ENCODE peak calls at places on chromosome 9, in nine cellular contexts. One of them, this sample, is unnamed.
A peak's percentile ranks its signal among the peaks of the same experiment; 100 is the strongest.

GRCh38 chr9:438961-439768 is 224.5 kb downstream of the DOCK8 start:
- DNase-seq in psoas muscle: peak; percentile 60
- DNase-seq in left ventricle myocardium inferior: peak; percentile 40
- DNase-seq in adipocyte: peak; percentile 47
- DNase-seq in suprapubic skin: peak; percentile 78
- DNase-seq in transverse colon: no peak
- DNase-seq in tibial nerve: peak; percentile 18
- DNase-seq in keratinocyte: no peak
- DNase-seq in lower lobe of right lung: no peak
- DNase-seq in this sample: no peak

GRCh38 chr9:15246243-15246642 is 60.8 kb downstream of the TTC39B start:
- DNase-seq in psoas muscle: no peak
- DNase-seq in left ventricle myocardium inferior: no peak
- DNase-seq in adipocyte: no peak
- DNase-seq in suprapubic skin: no peak
- DNase-seq in transverse colon: no peak
- DNase-seq in tibial nerve: no peak
- DNase-seq in keratinocyte: no peak
- DNase-seq in lower lobe of right lung: no peak
- DNase-seq in this sample: no peak

GRCh38 chr9:132241840-132242620 is 80.2 kb downstream of the NTNG2 start:
- DNase-seq in psoas muscle: peak; percentile 54
- DNase-seq in left ventricle myocardium inferior: peak; percentile 41
- DNase-seq in adipocyte: no peak
- DNase-seq in suprapubic skin: no peak
- DNase-seq in transverse colon: peak; percentile 52
- DNase-seq in tibial nerve: no peak
- DNase-seq in keratinocyte: no peak
- DNase-seq in lower lobe of right lung: peak; percentile 73
- DNase-seq in this sample: no peak

GRCh38 chr9:4061717-4062116 is 238.2 kb downstream of the GLIS3 start:
- DNase-seq in psoas muscle: no peak
- DNase-seq in left ventricle myocardium inferior: no peak
- DNase-seq in adipocyte: no peak
- DNase-seq in suprapubic skin: no peak
- DNase-seq in transverse colon: no peak
- DNase-seq in tibial nerve: no peak
- DNase-seq in keratinocyte: no peak
- DNase-seq in lower lobe of right lung: no peak
- DNase-seq in this sample: no peak

GRCh38 chr9:134690301-134690751 is 48.7 kb downstream of the COL5A1 start:
- DNase-seq in psoas muscle: no peak
- DNase-seq in left ventricle myocardium inferior: no peak
- DNase-seq in adipocyte: no peak
- DNase-seq in suprapubic skin: no peak
- DNase-seq in transverse colon: no peak
- DNase-seq in tibial nerve: no peak
- DNase-seq in keratinocyte: no peak
- DNase-seq in lower lobe of right lung: no peak
- DNase-seq in this sample: no peak

GRCh38 chr9:81650836-81651545 is 38.4 kb downstream of the TLE1 start:
- DNase-seq in psoas muscle: no peak
- DNase-seq in left ventricle myocardium inferior: no peak
- DNase-seq in adipocyte: no peak
- DNase-seq in suprapubic skin: no peak
- DNase-seq in transverse colon: no peak
- DNase-seq in tibial nerve: no peak
- DNase-seq in keratinocyte: no peak
- DNase-seq in lower lobe of right lung: no peak
- DNase-seq in this sample: no peak

GRCh38 chr9:91036826-91037510 is 235.3 kb downstream of the SYK start:
- DNase-seq in psoas muscle: peak; percentile 88
- DNase-seq in left ventricle myocardium inferior: peak; percentile 75
- DNase-seq in adipocyte: peak; percentile 82
- DNase-seq in suprapubic skin: peak; percentile 91
- DNase-seq in transverse colon: peak; percentile 79
- DNase-seq in tibial nerve: peak; percentile 77
- DNase-seq in keratinocyte: no peak
- DNase-seq in lower lobe of right lung: peak; percentile 84
- DNase-seq in this sample: peak; percentile 86

GRCh38 chr9:101311759-101312420 is 72.9 kb downstream of the BAAT start:
- DNase-seq in psoas muscle: no peak
- DNase-seq in left ventricle myocardium inferior: no peak
- DNase-seq in adipocyte: peak; percentile 95
- DNase-seq in suprapubic skin: no peak
- DNase-seq in transverse colon: no peak
- DNase-seq in tibial nerve: no peak
- DNase-seq in keratinocyte: peak; percentile 33
- DNase-seq in lower lobe of right lung: no peak
- DNase-seq in this sample: peak; percentile 48

GRCh38 chr9:3936520-3937235 is 363.2 kb downstream of the GLIS3 start:
- DNase-seq in psoas muscle: no peak
- DNase-seq in left ventricle myocardium inferior: peak; percentile 59
- DNase-seq in adipocyte: no peak
- DNase-seq in suprapubic skin: peak; percentile 56
- DNase-seq in transverse colon: no peak
- DNase-seq in tibial nerve: no peak
- DNase-seq in keratinocyte: no peak
- DNase-seq in lower lobe of right lung: peak; percentile 85
- DNase-seq in this sample: no peak

GRCh38 chr9:103245369-103245768 is 250.2 kb downstream of the CYLC2 start:
- DNase-seq in psoas muscle: no peak
- DNase-seq in left ventricle myocardium inferior: no peak
- DNase-seq in adipocyte: no peak
- DNase-seq in suprapubic skin: no peak
- DNase-seq in transverse colon: no peak
- DNase-seq in tibial nerve: no peak
- DNase-seq in keratinocyte: no peak
- DNase-seq in lower lobe of right lung: no peak
- DNase-seq in this sample: no peak

GRCh38 chr9:8924529-8924928 is 1125.0 kb upstream of the DMAC1 start:
- DNase-seq in psoas muscle: no peak
- DNase-seq in left ventricle myocardium inferior: no peak
- DNase-seq in adipocyte: no peak
- DNase-seq in suprapubic skin: no peak
- DNase-seq in transverse colon: no peak
- DNase-seq in tibial nerve: no peak
- DNase-seq in keratinocyte: no peak
- DNase-seq in lower lobe of right lung: no peak
- DNase-seq in this sample: no peak

DNA sequence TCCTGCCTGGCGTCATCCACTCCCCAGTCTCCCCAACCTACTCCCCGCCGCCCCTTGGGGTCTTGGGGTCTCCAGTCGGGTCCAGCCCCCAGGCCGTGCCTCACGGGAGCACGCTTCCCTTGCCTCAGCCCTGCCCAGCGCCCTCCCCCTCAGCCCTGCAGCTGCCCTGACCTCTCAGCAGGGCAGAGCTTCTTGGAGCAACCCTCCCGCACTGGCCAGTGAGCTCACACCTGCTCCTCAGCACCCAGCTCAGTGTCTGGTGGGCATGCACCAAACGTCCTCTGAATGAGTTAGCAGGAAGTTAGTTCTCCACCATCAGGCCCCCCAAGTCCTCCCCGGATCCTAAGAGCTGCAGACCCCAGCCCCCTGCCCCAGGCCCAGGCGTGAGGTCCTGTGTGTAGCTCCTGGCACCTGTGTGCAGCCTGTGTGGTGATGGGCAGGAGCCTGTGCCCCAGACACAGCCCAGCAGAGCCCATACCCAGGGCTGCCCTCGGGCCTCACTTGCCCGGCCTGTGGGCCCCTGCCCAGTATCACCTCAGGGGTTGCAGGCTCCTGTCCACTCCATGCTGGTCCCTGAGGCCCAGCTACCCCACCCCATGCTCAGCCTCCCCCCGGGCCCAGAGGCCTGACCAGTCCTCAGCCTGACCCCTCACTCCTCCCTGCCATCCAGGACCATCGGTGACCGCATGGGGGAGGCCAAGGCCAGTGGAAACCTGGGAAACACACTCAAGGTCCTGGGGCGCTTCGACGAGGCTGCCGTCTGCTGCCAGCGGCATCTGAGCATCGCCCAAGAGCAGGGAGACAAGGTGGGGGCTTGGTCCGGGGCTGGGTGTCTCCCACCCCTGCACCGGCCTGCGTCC is 8.2 kb downstream of the GPSM1 start:
- DNase-seq in psoas muscle: no peak
- DNase-seq in left ventricle myocardium inferior: no peak
- DNase-seq in adipocyte: no peak
- DNase-seq in suprapubic skin: no peak
- DNase-seq in transverse colon: no peak
- DNase-seq in tibial nerve: no peak
- DNase-seq in keratinocyte: no peak
- DNase-seq in lower lobe of right lung: no peak
- DNase-seq in this sample: no peak
- H3K4me3 ChIP-seq in psoas muscle: no peak overlapping the region
- H3K4me3 ChIP-seq in left ventricle myocardium inferior: no peak overlapping the region
- H3K4me3 ChIP-seq in adipocyte: no peak overlapping the region
- H3K4me3 ChIP-seq in suprapubic skin: no peak overlapping the region
- H3K4me3 ChIP-seq in transverse colon: no peak overlapping the region
- H3K4me3 ChIP-seq in tibial nerve: no peak overlapping the region
- H3K4me3 ChIP-seq in keratinocyte: no peak overlapping the region
- H3K4me3 ChIP-seq in lower lobe of right lung: no peak overlapping the region
- H3K4me3 ChIP-seq in this sample: no peak overlapping the region

GRCh38 chr9:20557890-20558608 is 64.2 kb downstream of the MLLT3 start:
- DNase-seq in psoas muscle: no peak
- DNase-seq in left ventricle myocardium inferior: no peak
- DNase-seq in adipocyte: no peak
- DNase-seq in suprapubic skin: no peak
- DNase-seq in transverse colon: peak; percentile 20
- DNase-seq in tibial nerve: no peak
- DNase-seq in keratinocyte: no peak
- DNase-seq in lower lobe of right lung: no peak
- DNase-seq in this sample: no peak

GRCh38 chr9:20557286-20557685 is 65.0 kb downstream of the MLLT3 start:
- DNase-seq in psoas muscle: no peak
- DNase-seq in left ventricle myocardium inferior: no peak
- DNase-seq in adipocyte: no peak
- DNase-seq in suprapubic skin: no peak
- DNase-seq in transverse colon: no peak
- DNase-seq in tibial nerve: no peak
- DNase-seq in keratinocyte: no peak
- DNase-seq in lower lobe of right lung: no peak
- DNase-seq in this sample: no peak

GRCh38 chr9:20561542-20561941 is 60.8 kb downstream of the MLLT3 start:
- DNase-seq in psoas muscle: no peak
- DNase-seq in left ventricle myocardium inferior: no peak
- DNase-seq in adipocyte: peak; percentile 45
- DNase-seq in suprapubic skin: no peak
- DNase-seq in transverse colon: no peak
- DNase-seq in tibial nerve: no peak
- DNase-seq in keratinocyte: no peak
- DNase-seq in lower lobe of right lung: no peak
- DNase-seq in this sample: no peak

GRCh38 chr9:20559236-20559896 is 62.9 kb downstream of the MLLT3 start:
- DNase-seq in psoas muscle: no peak
- DNase-seq in left ventricle myocardium inferior: no peak
- DNase-seq in adipocyte: no peak
- DNase-seq in suprapubic skin: no peak
- DNase-seq in transverse colon: no peak
- DNase-seq in tibial nerve: no peak
- DNase-seq in keratinocyte: no peak
- DNase-seq in lower lobe of right lung: no peak
- DNase-seq in this sample: no peak

DNA sequence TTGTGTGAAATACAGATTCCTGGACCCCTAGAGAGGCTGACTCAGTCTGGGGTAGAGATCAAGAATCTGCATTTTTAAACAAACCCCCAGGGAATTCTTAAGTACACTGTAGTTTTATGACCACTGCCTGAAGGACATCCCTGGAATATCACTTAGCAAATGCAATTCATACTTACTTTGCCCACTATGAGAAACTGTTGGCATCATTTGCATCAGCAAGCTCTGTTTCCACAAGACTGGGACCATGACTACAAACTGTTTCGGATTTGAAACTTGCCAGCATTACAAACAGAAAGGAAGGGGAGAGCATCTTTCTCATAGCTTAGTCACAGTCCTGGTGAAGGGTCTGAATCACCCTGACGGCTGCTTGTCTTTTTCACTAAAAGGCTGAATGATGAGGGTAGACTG is 63.7 kb downstream of the MLLT3 start:
- DNase-seq in psoas muscle: no peak
- DNase-seq in left ventricle myocardium inferior: no peak
- DNase-seq in adipocyte: peak; percentile 76
- DNase-seq in suprapubic skin: no peak
- DNase-seq in transverse colon: no peak
- DNase-seq in tibial nerve: no peak
- DNase-seq in keratinocyte: peak; percentile 28
- DNase-seq in lower lobe of right lung: no peak
- DNase-seq in this sample: no peak
- H3K4me3 ChIP-seq in psoas muscle: no peak overlapping the region
- H3K4me3 ChIP-seq in left ventricle myocardium inferior: no peak overlapping the region
- H3K4me3 ChIP-seq in adipocyte: peak overlapping the region; percentile 2
- H3K4me3 ChIP-seq in suprapubic skin: no peak overlapping the region
- H3K4me3 ChIP-seq in transverse colon: no peak overlapping the region
- H3K4me3 ChIP-seq in tibial nerve: no peak overlapping the region
- H3K4me3 ChIP-seq in keratinocyte: no peak overlapping the region
- H3K4me3 ChIP-seq in lower lobe of right lung: no peak overlapping the region
- H3K4me3 ChIP-seq in this sample: no peak overlapping the region

GRCh38 chr9:79247021-79247420 is 324.7 kb upstream of the TLE4 start:
- DNase-seq in psoas muscle: no peak
- DNase-seq in left ventricle myocardium inferior: no peak
- DNase-seq in adipocyte: no peak
- DNase-seq in suprapubic skin: no peak
- DNase-seq in transverse colon: no peak
- DNase-seq in tibial nerve: no peak
- DNase-seq in keratinocyte: no peak
- DNase-seq in lower lobe of right lung: no peak
- DNase-seq in this sample: no peak

GRCh38 chr9:79242489-79242888 is 329.3 kb upstream of the TLE4 start:
- DNase-seq in psoas muscle: no peak
- DNase-seq in left ventricle myocardium inferior: no peak
- DNase-seq in adipocyte: peak; percentile 25
- DNase-seq in suprapubic skin: no peak
- DNase-seq in transverse colon: no peak
- DNase-seq in tibial nerve: no peak
- DNase-seq in keratinocyte: no peak
- DNase-seq in lower lobe of right lung: no peak
- DNase-seq in this sample: no peak

GRCh38 chr9:79240774-79241173 is 331.0 kb upstream of the TLE4 start:
- DNase-seq in psoas muscle: no peak
- DNase-seq in left ventricle myocardium inferior: no peak
- DNase-seq in adipocyte: no peak
- DNase-seq in suprapubic skin: no peak
- DNase-seq in transverse colon: no peak
- DNase-seq in tibial nerve: no peak
- DNase-seq in keratinocyte: no peak
- DNase-seq in lower lobe of right lung: no peak
- DNase-seq in this sample: no peak

GRCh38 chr9:79246170-79246569 is 325.6 kb upstream of the TLE4 start:
- DNase-seq in psoas muscle: no peak
- DNase-seq in left ventricle myocardium inferior: no peak
- DNase-seq in adipocyte: no peak
- DNase-seq in suprapubic skin: no peak
- DNase-seq in transverse colon: no peak
- DNase-seq in tibial nerve: no peak
- DNase-seq in keratinocyte: no peak
- DNase-seq in lower lobe of right lung: no peak
- DNase-seq in this sample: no peak
- H3K4me3 ChIP-seq in psoas muscle: no peak overlapping the region
- H3K4me3 ChIP-seq in left ventricle myocardium inferior: no peak overlapping the region
- H3K4me3 ChIP-seq in adipocyte: no peak overlapping the region
- H3K4me3 ChIP-seq in suprapubic skin: no peak overlapping the region
- H3K4me3 ChIP-seq in transverse colon: no peak overlapping the region
- H3K4me3 ChIP-seq in tibial nerve: no peak overlapping the region
- H3K4me3 ChIP-seq in keratinocyte: no peak overlapping the region
- H3K4me3 ChIP-seq in lower lobe of right lung: no peak overlapping the region
- H3K4me3 ChIP-seq in this sample: no peak overlapping the region

GRCh38 chr9:70415041-70415440 is 584 bp upstream of the KLF9 start:
- DNase-seq in psoas muscle: no peak
- DNase-seq in left ventricle myocardium inferior: no peak
- DNase-seq in adipocyte: no peak
- DNase-seq in suprapubic skin: no peak
- DNase-seq in transverse colon: no peak
- DNase-seq in tibial nerve: no peak
- DNase-seq in keratinocyte: no peak
- DNase-seq in lower lobe of right lung: no peak
- DNase-seq in this sample: no peak
- H3K4me3 ChIP-seq in psoas muscle: peak overlapping the region; percentile 84
- H3K4me3 ChIP-seq in left ventricle myocardium inferior: peak overlapping the region; percentile 88
- H3K4me3 ChIP-seq in adipocyte: peak overlapping the region; percentile 98
- H3K4me3 ChIP-seq in suprapubic skin: peak overlapping the region; percentile 98
- H3K4me3 ChIP-seq in transverse colon: peak overlapping the region; percentile 89
- H3K4me3 ChIP-seq in tibial nerve: peak overlapping the region; percentile 94
- H3K4me3 ChIP-seq in keratinocyte: no peak overlapping the region
- H3K4me3 ChIP-seq in lower lobe of right lung: peak overlapping the region; percentile 75
- H3K4me3 ChIP-seq in this sample: peak overlapping the region; percentile 89